ENCODE peak calls at places on chromosome 22, in five cellular contexts. F is M059J; B is ecto neural progenitor cell; E is stimulated activated CD8-positive, alpha-beta memory T cell treated with anti-CD3 and anti-CD28 coated beads, Interleukin-4, amount 100 ng/mL, for 24 hours; L is activated CD8-positive, alpha-beta memory T cell treated with anti-CD3 and anti-CD28 coated beads, Interleukin-2, amount 10 ng/mL, durations not matched to agents 7 days and 5 days. M is an unnamed sample.
A peak's percentile ranks its signal among the peaks of the same experiment; 100 is the strongest.

GRCh38 chr22:44385781-44386180 is 73.0 kb upstream of the SHISAL1 start:
- DNase-seq in L (no peak), E (no peak), B (no peak), F (no peak), M (no peak)

GRCh38 chr22:40951795-40952602 is 821 bp downstream of the RBX1 start:
- DNase-seq in F (peak; percentile 22), L (no peak), B (no peak), E (no peak), M (no peak)

GRCh38 chr22:37406836-37407235 is 20.4 kb downstream of the ELFN2 start:
- DNase-seq in B (no peak), E (no peak), L (no peak), F (no peak), M (no peak)

GRCh38 chr22:37686002-37686982 is at the start of gene NOL12:
- DNase-seq in B (peak; percentile 90), L (peak; percentile 85), E (peak; percentile 56), F (peak; percentile 76), M (peak; percentile 43)

GRCh38 chr22:43101306-43101705 is 9.2 kb upstream of the BIK start:
- DNase-seq in L (no peak), E (no peak), B (no peak), F (no peak), M (no peak)

GRCh38 chr22:49326558-49326957 is 501.1 kb downstream of the BRD1 start:
- DNase-seq in E (no peak), B (no peak), L (no peak), F (no peak), M (no peak)

GRCh38 chr22:19810381-19811141 is 44.1 kb downstream of the GNB1L start:
- DNase-seq in F (peak; percentile 70), E (no peak), L (no peak), B (peak; percentile 44), M (no peak)

GRCh38 chr22:31328545-31328960 is 17.6 kb downstream of the PATZ1 start:
- DNase-seq in F (no peak), E (no peak), L (no peak), B (no peak), M (no peak)

GRCh38 chr22:36149464-36149863 is 11.1 kb downstream of the APOL3 start:
- DNase-seq in L (no peak), B (no peak), E (no peak), F (no peak), M (no peak)

GRCh38 chr22:41576877-41577276 is 12.8 kb downstream of the PMM1 start:
- DNase-seq in B (peak; percentile 81), L (peak; percentile 60), E (no peak), F (peak; percentile 45), M (no peak)

GRCh38 chr22:38700271-38700788 is 413 bp downstream of the JOSD1 start:
- DNase-seq in F (peak; percentile 63), L (no peak), B (no peak), E (no peak), M (peak; percentile 41)

GRCh38 chr22:36376265-36376664 is 11.5 kb downstream of the MYH9 start:
- DNase-seq in B (no peak), E (no peak), L (no peak), F (no peak), M (no peak)

GRCh38 chr22:19877626-19878339 is 23.1 kb upstream of the GNB1L start:
- DNase-seq in L (no peak), E (no peak), B (no peak), F (no peak), M (no peak)

GRCh38 chr22:22061085-22062077 is 78.8 kb upstream of the TOP3B start:
- DNase-seq in F (no peak), L (no peak), E (no peak), B (no peak), M (peak; percentile 82)

GRCh38 chr22:45006101-45006872 is 3.5 kb downstream of the PHF21B start:
- DNase-seq in L (no peak), E (no peak), F (no peak), B (no peak), M (no peak)

GRCh38 chr22:21936151-21936778 is 16.4 kb downstream of the PPM1F start:
- DNase-seq in B (no peak), L (no peak), F (no peak), E (no peak), M (no peak)

GRCh38 chr22:48376936-48377335 is 1450.7 kb downstream of the BRD1 start:
- DNase-seq in B (no peak), L (peak; percentile 38), E (no peak), F (no peak), M (no peak)

GRCh38 chr22:47715866-47716578 is 953.6 kb downstream of the TBC1D22A start:
- DNase-seq in L (no peak), B (no peak), F (no peak), E (no peak), M (no peak)

GRCh38 chr22:37317698-37318210 is 35.4 kb downstream of the CYTH4 start:
- DNase-seq in F (no peak), B (no peak), E (no peak), L (no peak), M (no peak)

GRCh38 chr22:19892249-19892879 is 37.7 kb upstream of the GNB1L start:
- DNase-seq in E (peak; percentile 46), B (no peak), F (no peak), L (peak; percentile 68), M (no peak)

GRCh38 chr22:27868738-27869282 is 50.2 kb downstream of the PITPNB start:
- DNase-seq in F (no peak), B (no peak), L (no peak), E (no peak), M (no peak)

GRCh38 chr22:23831781-23832180 is 7.0 kb downstream of the DERL3 start:
- DNase-seq in F (no peak), E (no peak), B (no peak), L (no peak), M (no peak)

GRCh38 chr22:47044722-47045545 is 282.5 kb downstream of the TBC1D22A start:
- DNase-seq in B (no peak), E (no peak), F (no peak), L (no peak), M (no peak)

GRCh38 chr22:26466196-26466595 is 17.4 kb downstream of the HPS4 start:
- DNase-seq in B (no peak), F (no peak), E (no peak), L (no peak), M (no peak)

GRCh38 chr22:40487663-40488249 is 117.4 kb downstream of the SGSM3 start:
- DNase-seq in L (no peak), B (no peak), E (no peak), F (no peak), M (no peak)

GRCh38 chr22:25136953-25137576 is 62.6 kb upstream of the CRYBB3 start:
- DNase-seq in B (no peak), E (no peak), F (no peak), L (no peak), M (no peak)

M was measured in tibial nerve.